ENCODE peak calls at places on chromosomes 5 and 9, in four cellular contexts. I is IMR-90, M is HFFc6, Z is psoas muscle. D is an unnamed sample.
A peak's percentile ranks its signal among the peaks of the same experiment; 100 is the strongest.

GRCh38 chr9:32292611-32293010 is 91.8 kb upstream of the ACO1 start:
- DNase-seq in M (no peak), I (no peak), Z (no peak), D (no peak)

GRCh38 chr9:115413304-115413703 is 295.3 kb upstream of the TNC start:
- DNase-seq in M (no peak), Z (no peak), I (no peak), D (no peak)

GRCh38 chr9:34139477-34140146 is 13.1 kb upstream of the DCAF12 start:
- DNase-seq in I (peak; percentile 91), Z (no peak), M (peak; percentile 89), D (no peak)

GRCh38 chr5:13606051-13606450 is 338.4 kb downstream of the DNAH5 start:
- DNase-seq in I (peak; percentile 42), M (no peak), Z (no peak), D (no peak)

GRCh38 chr5:16446993-16447392 is 18.6 kb downstream of the ZNF622 start:
- DNase-seq in M (no peak), I (no peak), Z (no peak), D (no peak)

GRCh38 chr9:70609542-70610286 is 195.3 kb upstream of the KLF9 start:
- DNase-seq in M (peak; percentile 95), I (peak; percentile 98), Z (peak; percentile 64), D (no peak)

GRCh38 chr9:70421020-70421271 is 6.5 kb upstream of the KLF9 start:
- DNase-seq in I (no peak), M (no peak), Z (no peak), D (no peak)

GRCh38 chr9:116008278-116008677 is 145.3 kb upstream of the PAPPA start:
- DNase-seq in Z (no peak), I (peak; percentile 52), M (no peak), D (no peak)

GRCh38 chr9:21455320-21455719 is 15.1 kb downstream of the IFNA1 start:
- DNase-seq in I (peak; percentile 25), M (peak; percentile 20), Z (no peak), D (no peak)

GRCh38 chr5:76701298-76701697 is 14.6 kb upstream of the F2R start:
- DNase-seq in Z (peak; percentile 28), I (peak; percentile 92), M (peak; percentile 77), D (no peak)

GRCh38 chr9:87069690-87070089 is 122.4 kb upstream of the GAS1 start:
- DNase-seq in M (no peak), Z (no peak), I (peak; percentile 69), D (no peak)

GRCh38 chr9:34638138-34638445 is 505 bp upstream of the SIGMAR1 start:
- DNase-seq in M (no peak), I (no peak), Z (no peak), D (no peak)

GRCh38 chr9:125540497-125540896 is 166.5 kb downstream of the MAPKAP1 start:
- DNase-seq in M (no peak), I (no peak), Z (no peak), D (no peak)

GRCh38 chr5:4684946-4685345 is 455.2 kb upstream of the ADAMTS16 start:
- DNase-seq in I (no peak), Z (no peak), M (no peak), D (no peak)

GRCh38 chr5:7747728-7748127 is 103.2 kb downstream of the CFAP90 start:
- DNase-seq in I (no peak), M (no peak), Z (no peak), D (no peak)

GRCh38 chr9:137449081-137449844 is 8.1 kb upstream of the ENTPD8 start:
- DNase-seq in M (no peak), Z (no peak), I (no peak), D (no peak)

GRCh38 chr9:88322906-88323566 is 65.2 kb upstream of the SPIN1 start:
- DNase-seq in Z (no peak), I (peak; percentile 29), M (peak; percentile 31), D (no peak)

GRCh38 chr9:109315889-109316640 is 4.8 kb downstream of the EPB41L4B start:
- DNase-seq in I (peak; percentile 18), Z (peak; percentile 80), M (no peak), D (peak; percentile 66)

GRCh38 chr5:90899014-90899604 is 340.5 kb downstream of the ADGRV1 start:
- DNase-seq in M (no peak), I (no peak), Z (no peak), D (no peak)

GRCh38 chr5:76690704-76691469 is 25.0 kb upstream of the F2R start:
- DNase-seq in I (peak; percentile 72), M (peak; percentile 48), Z (no peak), D (no peak)

DNA sequence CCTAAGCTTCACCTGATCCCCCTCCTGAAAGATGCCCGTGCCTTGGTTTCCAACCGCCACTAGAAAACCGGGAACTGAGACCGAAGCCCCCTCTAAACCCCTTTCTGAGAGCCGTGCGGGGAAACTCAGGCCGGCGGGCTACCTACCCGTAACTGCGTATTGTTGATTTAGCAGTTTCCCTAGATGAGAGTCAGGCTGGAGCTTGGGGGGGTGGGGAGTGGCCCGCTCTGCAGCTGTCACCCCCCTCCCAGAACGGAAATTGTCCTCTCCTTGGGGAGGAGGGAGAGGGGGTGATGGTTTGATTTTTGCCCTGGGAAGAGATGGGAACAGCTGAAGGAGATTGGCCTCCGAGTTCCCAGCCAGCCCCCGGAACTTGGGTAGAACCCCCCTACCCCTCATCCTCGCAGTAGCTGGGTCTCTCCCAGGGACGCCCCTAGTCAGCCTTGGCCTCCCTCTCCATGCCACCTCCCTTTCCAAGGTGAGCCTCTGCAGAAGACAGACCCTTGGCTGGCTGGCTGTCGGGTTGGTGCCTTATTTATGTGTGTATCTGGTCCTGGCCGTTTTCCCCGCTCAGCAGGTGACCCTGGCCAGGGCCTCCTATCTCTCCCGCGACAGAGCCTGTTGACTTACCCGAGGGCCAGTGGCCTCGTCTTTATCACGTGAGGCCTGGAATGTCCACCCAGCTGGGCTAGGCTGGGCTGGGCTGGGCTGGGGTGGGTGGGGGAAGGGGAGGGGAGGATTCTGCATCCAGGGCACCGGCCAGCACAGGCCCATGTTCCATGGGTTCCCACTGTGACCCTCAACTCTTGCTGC is 2.7 kb downstream of the CXXC5 start:
- DNase-seq in I (no peak), M (no peak), Z (peak; percentile 59), D (peak; percentile 73)
- TF ChIP-seq CTCF in I (no peak), M (no peak), Z (no peak), D (peak; percentile 3)

DNA sequence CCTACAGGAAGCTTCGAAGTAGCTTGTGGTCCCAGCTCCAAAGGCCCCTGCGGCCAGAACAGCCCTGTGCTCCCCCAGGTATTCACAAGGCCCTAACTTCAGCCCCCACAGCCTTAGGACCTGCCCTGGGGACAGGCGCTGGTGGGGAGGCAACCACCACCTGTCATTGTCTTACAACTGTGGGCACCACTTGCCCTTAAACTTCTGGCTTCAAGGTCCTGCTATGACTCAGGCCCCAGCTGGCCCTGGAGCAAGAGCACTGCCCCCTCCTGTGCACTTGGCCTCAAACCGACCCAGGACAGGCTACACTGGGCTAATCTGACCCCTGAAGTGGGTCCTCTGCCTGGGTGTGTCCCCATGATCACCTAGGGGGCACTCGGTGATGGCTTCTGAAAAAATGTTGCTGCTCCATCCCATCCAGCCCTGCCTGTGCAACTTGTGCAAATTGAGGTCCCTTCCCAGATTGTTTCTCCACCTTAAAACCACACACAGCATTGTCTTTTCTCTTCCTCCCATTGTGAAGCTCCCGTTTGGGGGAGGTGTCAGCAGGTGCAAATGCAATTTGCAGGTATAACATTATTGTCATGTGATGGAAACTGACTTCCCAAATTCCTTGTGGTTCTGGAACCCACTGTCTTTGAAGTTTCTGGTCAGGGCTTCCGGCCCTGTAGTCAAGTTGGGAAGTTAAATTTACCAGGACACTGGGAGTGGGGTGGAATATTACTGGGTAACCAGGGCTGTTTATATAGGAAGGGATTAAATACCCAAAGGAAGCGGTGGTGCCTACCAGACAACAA is 1.1 kb upstream of the PROB1 start:
- DNase-seq in I (no peak), Z (peak; percentile 79), M (no peak), D (no peak)
- TF ChIP-seq CTCF in I (no peak), Z (no peak), M (peak; percentile 28), D (no peak)

DNA sequence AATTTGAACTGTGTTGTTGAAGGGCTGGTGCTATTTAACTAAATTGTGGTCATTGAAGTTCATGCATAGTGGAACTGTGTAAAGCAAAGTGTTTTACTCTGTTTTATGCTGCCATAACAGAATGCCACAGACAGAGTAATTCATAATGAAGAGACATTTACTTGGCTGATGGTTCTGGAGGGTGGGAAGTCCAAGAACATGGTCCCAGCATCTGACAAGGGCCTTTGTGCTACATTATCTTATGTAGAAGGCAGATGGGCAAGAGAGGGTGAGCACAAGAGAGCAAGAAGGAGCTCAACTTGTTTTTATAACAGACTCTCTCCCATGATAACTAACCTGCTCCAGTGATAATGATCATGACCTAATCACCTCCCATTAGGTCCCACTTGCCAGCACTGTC is 101.9 kb upstream of the NR3C1 start:
- DNase-seq in Z (no peak), M (no peak), I (no peak), D (no peak)
- TF ChIP-seq CTCF in Z (no peak), M (no peak), I (no peak), D (no peak)

GRCh38 chr5:59174248-59174844 is 591.5 kb downstream of the RAB3C start:
- DNase-seq in Z (no peak), I (peak; percentile 87), M (peak; percentile 73), D (no peak)
- TF ChIP-seq CTCF in Z (peak; percentile 79), I (peak; percentile 98), M (peak; percentile 93), D (peak; percentile 75)

GRCh38 chr5:62305715-62306493 is at the start of gene KIF2A:
- DNase-seq in M (peak; percentile 84), Z (peak; percentile 92), I (peak; percentile 88), D (peak; percentile 81)
- TF ChIP-seq CTCF in M (peak; percentile 37), Z (peak; percentile 21), I (peak; percentile 12), D (peak; percentile 18)

DNA sequence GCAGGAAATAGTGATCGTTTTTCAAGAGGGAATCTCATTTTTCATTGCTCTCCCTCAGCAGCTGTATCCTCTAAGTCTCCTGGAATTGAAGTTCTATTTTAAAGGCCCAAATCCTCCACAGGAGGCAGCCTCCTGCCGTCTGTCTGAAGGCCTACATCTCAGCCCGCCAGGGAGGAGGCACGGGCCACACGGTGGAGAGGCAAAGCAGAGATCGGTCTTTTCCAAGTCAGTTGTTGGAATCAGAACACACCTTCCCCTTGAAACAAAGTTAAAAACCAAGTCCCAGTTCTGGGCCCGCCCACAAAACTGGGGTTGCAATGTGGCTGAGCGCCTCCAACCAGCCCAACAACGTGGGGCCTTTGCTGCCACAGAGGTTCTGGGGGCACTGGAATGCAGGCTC is 68.7 kb downstream of the RAPGEF1 start:
- DNase-seq in I (no peak), M (no peak), Z (no peak), D (no peak)
- TF ChIP-seq CTCF in I (no peak), M (no peak), Z (no peak), D (no peak)

DNA sequence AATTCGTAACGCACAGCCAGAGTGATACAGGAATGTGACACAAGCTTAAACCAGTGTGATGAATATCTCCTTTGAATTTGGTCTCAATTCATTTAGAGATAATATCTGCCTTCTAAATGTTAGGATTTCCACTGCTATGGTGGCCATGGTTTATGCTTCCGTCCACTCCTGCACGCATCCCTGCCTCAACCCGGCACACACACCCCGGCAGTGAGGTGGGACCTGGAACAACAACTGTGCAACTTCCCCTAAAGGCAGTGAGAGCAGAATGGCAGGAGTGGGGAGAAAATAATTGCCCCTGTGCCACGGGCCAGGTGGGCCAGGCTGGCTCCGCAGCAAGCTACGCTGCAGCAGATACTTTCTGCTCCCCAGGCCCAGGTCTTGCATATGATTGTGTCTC is 72.6 kb upstream of the CPEB4 start:
- DNase-seq in M (no peak), Z (no peak), I (no peak), D (no peak)
- TF ChIP-seq CTCF in M (no peak), Z (no peak), I (no peak), D (no peak)